ENCODE peak calls at places on chromosome 17, in eight cellular contexts. L is A549, S is SJCRH30, E is ascending aorta, D is GM12865, W is aorta, R is stomach, U is heart right ventricle. K is an unnamed sample.
A peak's percentile ranks its signal among the peaks of the same experiment; 100 is the strongest.

GRCh38 chr17:42904110-42904469 is 3.5 kb downstream of the G6PC1 start:
- DNase-seq in L (no peak), S (no peak), E (no peak), D (no peak), W (no peak), R (peak; percentile 61), U (no peak), K (no peak)

GRCh38 chr17:67753026-67753425 is 35.3 kb downstream of the NOL11 start:
- DNase-seq in L (no peak), S (no peak), E (no peak), D (no peak), W (no peak), R (no peak), U (no peak), K (no peak)

GRCh38 chr17:73311428-73311780 is 397 bp downstream of the CDC42EP4 start:
- DNase-seq in L (no peak), S (no peak), E (no peak), D (no peak), W (peak; percentile 69), R (no peak), U (peak; percentile 63), K (no peak)

GRCh38 chr17:47966079-47966519 is 4.8 kb upstream of the CDK5RAP3 start:
- DNase-seq in L (no peak), S (no peak), E (no peak), D (no peak), W (no peak), R (no peak), U (no peak), K (no peak)

GRCh38 chr17:77375108-77375507 is 234.3 kb downstream of the SEC14L1 start:
- DNase-seq in L (no peak), S (no peak), E (no peak), D (no peak), W (no peak), R (peak; percentile 60), U (no peak), K (no peak)

GRCh38 chr17:1156864-1157263 is 22.9 kb downstream of the ABR start:
- DNase-seq in L (no peak), S (no peak), E (no peak), D (no peak), W (no peak), R (no peak), U (no peak), K (no peak)

GRCh38 chr17:9402590-9403199 is 172.9 kb downstream of the STX8 start:
- DNase-seq in L (peak; percentile 27), S (peak; percentile 22), E (no peak), D (peak; percentile 64), W (no peak), R (no peak), U (no peak), K (peak; percentile 37)

GRCh38 chr17:30964878-30965277 is 6.0 kb upstream of the RNF135 start:
- DNase-seq in L (no peak), S (no peak), E (peak; percentile 27), D (no peak), W (no peak), R (peak; percentile 11), U (no peak), K (peak; percentile 25)

GRCh38 chr17:76726766-76727718 is at the start of gene METTL23:
- DNase-seq in L (peak; percentile 90), S (peak; percentile 88), E (peak; percentile 89), D (peak; percentile 93), W (peak; percentile 91), R (peak; percentile 88), U (peak; percentile 88), K (peak; percentile 48)

GRCh38 chr17:30414486-30414885 is 35.8 kb downstream of the CPD start:
- DNase-seq in L (no peak), S (no peak), E (no peak), D (no peak), W (no peak), R (no peak), U (no peak), K (no peak)

GRCh38 chr17:31085563-31085962 is 9.2 kb upstream of the NF1 start:
- DNase-seq in L (no peak), S (no peak), E (no peak), D (no peak), W (no peak), R (no peak), U (no peak), K (peak; percentile 66)

GRCh38 chr17:4881761-4882555 is 17.4 kb upstream of the C17orf107 start:
- DNase-seq in L (peak; percentile 71), S (no peak), E (no peak), D (peak; percentile 70), W (no peak), R (peak; percentile 83), U (peak; percentile 57), K (peak; percentile 69)

DNA sequence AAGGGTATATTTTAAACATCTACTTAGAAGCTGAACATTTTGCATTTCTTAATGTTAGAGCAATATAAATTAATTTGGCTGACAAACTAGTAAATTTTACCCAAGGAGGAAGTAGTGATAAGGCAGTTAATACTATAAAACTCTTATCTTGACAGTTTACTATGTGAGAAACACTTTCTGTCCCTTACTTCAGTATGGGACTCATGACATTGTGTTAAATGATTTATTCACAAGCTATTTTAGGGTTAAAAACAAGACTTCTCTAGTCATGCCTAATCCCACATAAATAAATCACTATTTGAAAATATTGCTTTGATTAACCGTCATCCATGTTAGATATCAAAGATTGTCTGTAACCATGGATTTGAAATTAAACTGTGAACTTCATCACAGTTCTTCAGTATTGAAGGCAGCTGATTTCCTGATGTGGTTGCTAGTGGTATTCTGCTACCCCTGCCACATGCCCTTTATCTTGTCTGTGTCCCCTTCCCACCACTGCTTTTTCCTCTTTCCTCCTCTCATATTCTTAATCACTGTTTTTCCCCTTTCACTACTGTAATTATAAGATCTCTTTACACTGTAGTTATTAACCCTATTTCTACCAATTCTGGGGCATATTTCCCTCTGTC is 95.4 kb downstream of the STXBP4 start:
- DNase-seq in L (no peak), S (no peak), E (no peak), D (no peak), W (no peak), R (no peak), U (no peak), K (no peak)
- H3K4me3 ChIP-seq in L (no peak overlapping the region), S (no peak overlapping the region), E (no peak overlapping the region), D (no peak overlapping the region), W (no peak overlapping the region), R (no peak overlapping the region), U (no peak overlapping the region), K (no peak overlapping the region)

GRCh38 chr17:28712037-28712704 is 483 bp upstream of the PROCA1 start:
- DNase-seq in L (no peak), S (no peak), E (peak; percentile 76), D (peak; percentile 81), W (peak; percentile 78), R (no peak), U (peak; percentile 68), K (no peak)
- H3K4me3 ChIP-seq in L (no peak overlapping the region), S (no peak overlapping the region), E (peak overlapping the region; percentile 61), D (peak overlapping the region; percentile 89), W (no peak overlapping the region), R (peak overlapping the region; percentile 61), U (peak overlapping the region; percentile 70), K (no peak overlapping the region)

GRCh38 chr17:29131814-29132682 is 48.1 kb downstream of the MYO18A start:
- DNase-seq in L (no peak), S (no peak), E (peak; percentile 87), D (no peak), W (peak; percentile 80), R (no peak), U (no peak), K (no peak)
- H3K4me3 ChIP-seq in L (no peak overlapping the region), S (no peak overlapping the region), E (no peak overlapping the region), D (no peak overlapping the region), W (no peak overlapping the region), R (no peak overlapping the region), U (no peak overlapping the region), K (no peak overlapping the region)

GRCh38 chr17:75091855-75092327 is 4.1 kb downstream of the SLC16A5 start:
- DNase-seq in L (no peak), S (no peak), E (no peak), D (no peak), W (no peak), R (peak; percentile 61), U (no peak), K (no peak)
- H3K4me3 ChIP-seq in L (peak overlapping the region; percentile 25), S (no peak overlapping the region), E (no peak overlapping the region), D (no peak overlapping the region), W (no peak overlapping the region), R (no peak overlapping the region), U (no peak overlapping the region), K (no peak overlapping the region)

GRCh38 chr17:7290685-7291084 is 3.8 kb downstream of the YBX2 start:
- DNase-seq in L (no peak), S (no peak), E (no peak), D (no peak), W (no peak), R (no peak), U (no peak), K (no peak)
- H3K4me3 ChIP-seq in L (no peak overlapping the region), S (no peak overlapping the region), E (no peak overlapping the region), D (no peak overlapping the region), W (no peak overlapping the region), R (no peak overlapping the region), U (no peak overlapping the region), K (no peak overlapping the region)

GRCh38 chr17:36934759-36935630 is 2.3 kb upstream of the LHX1 start:
- DNase-seq in L (peak; percentile 83), S (peak; percentile 54), E (no peak), D (no peak), W (no peak), R (no peak), U (no peak), K (no peak)

GRCh38 chr17:36932383-36933173 is 4.7 kb upstream of the LHX1 start:
- DNase-seq in L (no peak), S (no peak), E (no peak), D (no peak), W (no peak), R (no peak), U (no peak), K (no peak)

GRCh38 chr17:36934144-36934758 is 3.0 kb upstream of the LHX1 start:
- DNase-seq in L (peak; percentile 55), S (peak; percentile 30), E (no peak), D (no peak), W (no peak), R (no peak), U (no peak), K (no peak)

GRCh38 chr17:36931697-36932382 is 5.4 kb upstream of the LHX1 start:
- DNase-seq in L (no peak), S (no peak), E (no peak), D (no peak), W (no peak), R (no peak), U (no peak), K (no peak)

DNA sequence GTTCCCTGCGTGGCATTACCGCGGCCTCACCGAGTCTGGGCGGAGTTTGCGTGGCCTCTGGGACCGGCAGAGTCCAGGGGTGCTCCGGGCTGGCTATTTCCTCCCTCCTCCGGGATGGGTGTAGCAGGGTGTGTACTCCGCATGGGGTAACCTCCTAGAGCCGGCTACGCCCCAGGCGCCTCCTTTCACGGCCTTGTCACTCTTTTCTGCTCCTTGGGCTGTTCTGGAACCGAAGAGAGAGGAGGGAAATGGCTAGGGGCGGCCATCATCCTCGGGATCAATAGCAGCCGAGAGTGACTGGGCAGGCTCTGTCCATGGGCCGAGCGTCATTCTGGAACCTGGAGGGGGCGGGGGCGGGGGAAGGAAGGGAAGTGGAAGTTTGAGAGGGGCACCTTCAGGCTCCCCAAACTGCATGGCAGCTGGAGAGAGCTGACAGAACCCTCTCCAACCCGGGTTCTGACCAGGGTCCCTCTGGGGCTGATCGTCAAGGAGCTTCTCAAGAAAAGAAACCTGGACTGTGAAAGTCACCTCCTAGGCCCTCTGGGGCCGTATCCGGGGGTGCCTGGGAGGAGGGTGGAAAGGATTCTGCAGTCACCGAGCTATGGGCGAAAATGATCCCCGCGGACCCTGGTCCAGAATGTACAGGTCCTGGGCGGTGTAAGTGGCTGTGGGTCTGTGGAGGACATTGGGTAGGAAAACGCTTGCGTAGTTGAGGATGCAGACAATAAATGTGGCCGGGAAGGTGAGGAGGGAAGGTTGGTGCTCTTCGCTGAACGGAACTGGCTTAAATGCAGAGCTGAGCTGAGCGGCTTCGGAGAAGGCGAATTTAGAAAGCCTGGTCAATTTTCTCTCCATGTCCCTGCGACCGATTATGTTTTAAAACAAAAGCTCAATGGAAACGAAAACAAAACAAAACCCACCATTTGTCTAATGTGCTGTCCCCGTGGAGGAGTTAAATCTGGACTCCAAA is 3.8 kb upstream of the LHX1 start:
- DNase-seq in L (no peak), S (no peak), E (no peak), D (no peak), W (no peak), R (no peak), U (no peak), K (no peak)
- H3K4me3 ChIP-seq in L (no peak overlapping the region), S (no peak overlapping the region), E (no peak overlapping the region), D (no peak overlapping the region), W (no peak overlapping the region), R (no peak overlapping the region), U (no peak overlapping the region), K (no peak overlapping the region)